ENCODE peak calls at places on chromosome 18, in eight cellular contexts. One of them, this sample, is unnamed.

GRCh38 chr18:13178976-13179375 is 39.6 kb upstream of the LDLRAD4 start:
- DNase-seq in K562: no peak
- DNase-seq in suprapubic skin: no peak
- DNase-seq in prostate gland: no peak
- DNase-seq in SK-N-SH: no peak
- DNase-seq in endothelial cell of umbilical vein: no peak
- DNase-seq in H1: no peak
- DNase-seq in GM12892: no peak
- DNase-seq in this sample: no peak

GRCh38 chr18:59546164-59546563 is 151.1 kb downstream of the CCBE1 start:
- DNase-seq in prostate gland: no peak
- DNase-seq in SK-N-SH: no peak
- DNase-seq in GM12892: no peak
- DNase-seq in K562: peak
- DNase-seq in H1: no peak
- DNase-seq in suprapubic skin: no peak
- DNase-seq in endothelial cell of umbilical vein: no peak
- DNase-seq in this sample: no peak

GRCh38 chr18:79554945-79555645 is 124.5 kb upstream of the CTDP1 start:
- DNase-seq in H1: no peak
- DNase-seq in K562: no peak
- DNase-seq in prostate gland: no peak
- DNase-seq in endothelial cell of umbilical vein: no peak
- DNase-seq in suprapubic skin: no peak
- DNase-seq in GM12892: no peak
- DNase-seq in SK-N-SH: no peak
- DNase-seq in this sample: peak

GRCh38 chr18:54529444-54529843 is 61.6 kb upstream of the DYNAP start:
- DNase-seq in prostate gland: no peak
- DNase-seq in H1: peak
- DNase-seq in endothelial cell of umbilical vein: no peak
- DNase-seq in SK-N-SH: no peak
- DNase-seq in GM12892: no peak
- DNase-seq in K562: no peak
- DNase-seq in suprapubic skin: no peak
- DNase-seq in this sample: no peak

GRCh38 chr18:70973626-70974025 is 684.8 kb downstream of the SOCS6 start:
- DNase-seq in SK-N-SH: no peak
- DNase-seq in H1: no peak
- DNase-seq in prostate gland: no peak
- DNase-seq in suprapubic skin: no peak
- DNase-seq in endothelial cell of umbilical vein: no peak
- DNase-seq in GM12892: no peak
- DNase-seq in K562: no peak
- DNase-seq in this sample: no peak

GRCh38 chr18:13103366-13103765 is 112.2 kb downstream of the CEP192 start:
- DNase-seq in SK-N-SH: no peak
- DNase-seq in suprapubic skin: no peak
- DNase-seq in GM12892: no peak
- DNase-seq in prostate gland: no peak
- DNase-seq in K562: no peak
- DNase-seq in endothelial cell of umbilical vein: no peak
- DNase-seq in H1: no peak
- DNase-seq in this sample: no peak

GRCh38 chr18:34913837-34914755 is 127.1 kb upstream of the MAPRE2 start:
- DNase-seq in suprapubic skin: no peak
- DNase-seq in SK-N-SH: no peak
- DNase-seq in K562: no peak
- DNase-seq in H1: no peak
- DNase-seq in GM12892: no peak
- DNase-seq in prostate gland: no peak
- DNase-seq in endothelial cell of umbilical vein: peak
- DNase-seq in this sample: no peak

GRCh38 chr18:74141638-74142037 is 6.0 kb downstream of the FBXO15 start:
- DNase-seq in endothelial cell of umbilical vein: no peak
- DNase-seq in H1: no peak
- DNase-seq in suprapubic skin: no peak
- DNase-seq in SK-N-SH: no peak
- DNase-seq in prostate gland: peak
- DNase-seq in K562: no peak
- DNase-seq in GM12892: no peak
- DNase-seq in this sample: no peak

GRCh38 chr18:72830109-72830508 is 37.7 kb downstream of the NETO1 start:
- DNase-seq in prostate gland: no peak
- DNase-seq in K562: no peak
- DNase-seq in H1: no peak
- DNase-seq in endothelial cell of umbilical vein: no peak
- DNase-seq in GM12892: no peak
- DNase-seq in suprapubic skin: no peak
- DNase-seq in SK-N-SH: no peak
- DNase-seq in this sample: no peak

GRCh38 chr18:61662726-61663125 is 230.1 kb downstream of the RNF152 start:
- DNase-seq in K562: no peak
- DNase-seq in prostate gland: no peak
- DNase-seq in SK-N-SH: no peak
- DNase-seq in suprapubic skin: no peak
- DNase-seq in H1: no peak
- DNase-seq in GM12892: no peak
- DNase-seq in endothelial cell of umbilical vein: no peak
- DNase-seq in this sample: no peak

GRCh38 chr18:77110400-77110799 is 22.2 kb downstream of the MBP start:
- DNase-seq in H1: no peak
- DNase-seq in SK-N-SH: no peak
- DNase-seq in suprapubic skin: no peak
- DNase-seq in K562: no peak
- DNase-seq in GM12892: no peak
- DNase-seq in prostate gland: no peak
- DNase-seq in endothelial cell of umbilical vein: no peak
- DNase-seq in this sample: no peak

GRCh38 chr18:7370375-7370774 is 139.5 kb downstream of the LRRC30 start:
- DNase-seq in SK-N-SH: peak
- DNase-seq in prostate gland: peak
- DNase-seq in K562: no peak
- DNase-seq in endothelial cell of umbilical vein: no peak
- DNase-seq in suprapubic skin: no peak
- DNase-seq in H1: no peak
- DNase-seq in GM12892: no peak
- DNase-seq in this sample: no peak

GRCh38 chr18:13455960-13456471 is 237.5 kb downstream of the LDLRAD4 start:
- DNase-seq in SK-N-SH: no peak
- DNase-seq in prostate gland: no peak
- DNase-seq in K562: no peak
- DNase-seq in suprapubic skin: peak
- DNase-seq in H1: no peak
- DNase-seq in GM12892: no peak
- DNase-seq in endothelial cell of umbilical vein: no peak
- DNase-seq in this sample: no peak

DNA sequence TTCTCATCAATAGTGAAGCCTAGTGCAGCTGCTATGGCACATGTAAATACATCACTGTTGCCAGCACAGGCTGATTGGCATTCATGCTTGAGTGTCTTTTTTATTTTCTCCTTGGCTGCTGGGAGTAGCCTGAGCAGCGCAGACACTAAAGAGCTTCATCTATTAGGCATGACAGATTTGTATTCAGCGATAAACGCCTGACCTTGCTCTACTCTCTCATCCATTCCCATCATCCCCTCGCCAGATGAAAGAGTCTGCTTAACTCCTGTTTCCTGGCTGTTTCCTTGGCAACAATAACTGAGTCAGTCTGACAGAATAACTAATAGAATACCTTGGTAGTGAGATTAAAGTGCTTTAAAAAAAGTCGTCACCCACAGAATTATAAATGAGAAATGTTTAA is 753.7 kb downstream of the DCC start:
- DNase-seq in endothelial cell of umbilical vein: no peak
- DNase-seq in H1: no peak
- DNase-seq in SK-N-SH: no peak
- DNase-seq in suprapubic skin: no peak
- DNase-seq in prostate gland: no peak
- DNase-seq in GM12892: no peak
- DNase-seq in K562: no peak
- DNase-seq in this sample: no peak
- TF ChIP-seq POLR2AphosphoS5 in endothelial cell of umbilical vein: no peak
- TF ChIP-seq POLR2AphosphoS5 in H1: no peak
- TF ChIP-seq POLR2AphosphoS5 in SK-N-SH: no peak
- TF ChIP-seq POLR2AphosphoS5 in suprapubic skin: no peak
- TF ChIP-seq POLR2AphosphoS5 in prostate gland: no peak
- TF ChIP-seq POLR2AphosphoS5 in GM12892: no peak
- TF ChIP-seq POLR2AphosphoS5 in K562: no peak
- TF ChIP-seq POLR2AphosphoS5 in this sample: no peak

GRCh38 chr18:32893915-32894314 is 121.1 kb upstream of the KLHL14 start:
- DNase-seq in H1: no peak
- DNase-seq in GM12892: no peak
- DNase-seq in suprapubic skin: no peak
- DNase-seq in endothelial cell of umbilical vein: no peak
- DNase-seq in K562: no peak
- DNase-seq in prostate gland: no peak
- DNase-seq in SK-N-SH: peak
- DNase-seq in this sample: no peak

GRCh38 chr18:32902566-32903330 is 129.9 kb upstream of the KLHL14 start:
- DNase-seq in endothelial cell of umbilical vein: no peak
- DNase-seq in GM12892: no peak
- DNase-seq in SK-N-SH: no peak
- DNase-seq in K562: no peak
- DNase-seq in prostate gland: no peak
- DNase-seq in H1: no peak
- DNase-seq in suprapubic skin: no peak
- DNase-seq in this sample: no peak

GRCh38 chr18:32899819-32900218 is 127.0 kb upstream of the KLHL14 start:
- DNase-seq in SK-N-SH: no peak
- DNase-seq in endothelial cell of umbilical vein: peak
- DNase-seq in prostate gland: no peak
- DNase-seq in GM12892: no peak
- DNase-seq in K562: no peak
- DNase-seq in H1: no peak
- DNase-seq in suprapubic skin: no peak
- DNase-seq in this sample: no peak

GRCh38 chr18:32891797-32892196 is 119.0 kb upstream of the KLHL14 start:
- DNase-seq in prostate gland: no peak
- DNase-seq in suprapubic skin: no peak
- DNase-seq in GM12892: no peak
- DNase-seq in H1: no peak
- DNase-seq in endothelial cell of umbilical vein: no peak
- DNase-seq in K562: no peak
- DNase-seq in SK-N-SH: no peak
- DNase-seq in this sample: no peak

DNA sequence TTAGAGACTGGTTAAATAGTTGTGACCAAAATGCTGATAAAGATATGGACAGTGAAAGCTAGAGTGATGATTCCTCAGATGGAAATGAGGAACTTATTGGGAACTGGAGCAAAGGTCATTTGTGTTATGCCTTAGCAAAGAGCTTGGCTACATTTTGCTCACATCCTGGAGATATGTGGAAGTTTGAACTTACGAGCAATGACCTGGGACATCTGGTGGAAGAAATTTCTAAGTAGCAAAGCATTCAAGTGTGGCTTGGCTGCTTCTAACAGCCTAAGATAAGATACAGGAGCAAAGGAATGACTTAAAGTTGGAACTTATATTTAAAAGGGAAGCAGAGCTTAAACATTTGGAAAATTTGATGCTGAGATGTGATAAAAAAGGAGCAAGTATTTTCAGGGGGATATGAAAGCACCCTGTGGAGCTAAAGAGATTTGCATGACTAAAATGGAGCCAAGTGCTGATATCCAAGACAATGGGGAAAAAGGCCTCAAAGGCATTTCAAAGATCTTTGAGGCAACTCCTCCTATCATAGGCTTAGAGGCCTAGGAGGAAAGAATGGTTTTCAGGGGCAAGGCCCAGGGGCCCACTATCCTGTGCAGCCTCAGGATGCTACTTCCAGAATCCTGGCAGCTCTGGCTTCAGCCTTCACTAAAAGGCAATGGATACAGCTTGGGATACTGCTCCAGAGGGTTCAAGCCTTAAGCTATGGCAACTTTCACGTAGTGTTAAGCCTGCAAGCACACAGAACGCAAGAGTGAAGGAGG is 124.1 kb upstream of the KLHL14 start:
- DNase-seq in prostate gland: no peak
- DNase-seq in suprapubic skin: no peak
- DNase-seq in K562: no peak
- DNase-seq in endothelial cell of umbilical vein: no peak
- DNase-seq in SK-N-SH: no peak
- DNase-seq in GM12892: no peak
- DNase-seq in H1: no peak
- DNase-seq in this sample: no peak
- TF ChIP-seq POLR2AphosphoS5 in prostate gland: no peak
- TF ChIP-seq POLR2AphosphoS5 in suprapubic skin: no peak
- TF ChIP-seq POLR2AphosphoS5 in K562: no peak
- TF ChIP-seq POLR2AphosphoS5 in endothelial cell of umbilical vein: no peak
- TF ChIP-seq POLR2AphosphoS5 in SK-N-SH: no peak
- TF ChIP-seq POLR2AphosphoS5 in GM12892: no peak
- TF ChIP-seq POLR2AphosphoS5 in H1: no peak
- TF ChIP-seq POLR2AphosphoS5 in this sample: no peak

GRCh38 chr18:22169011-22169888 is at the start of gene GATA6:
- DNase-seq in SK-N-SH: peak
- DNase-seq in GM12892: peak
- DNase-seq in prostate gland: peak
- DNase-seq in H1: peak
- DNase-seq in suprapubic skin: peak
- DNase-seq in endothelial cell of umbilical vein: peak
- DNase-seq in K562: peak
- DNase-seq in this sample: peak

GRCh38 chr18:22169889-22170420 is 566 bp downstream of the GATA6 start:
- DNase-seq in prostate gland: no peak
- DNase-seq in K562: peak
- DNase-seq in H1: no peak
- DNase-seq in GM12892: no peak
- DNase-seq in suprapubic skin: no peak
- DNase-seq in endothelial cell of umbilical vein: peak
- DNase-seq in SK-N-SH: peak
- DNase-seq in this sample: peak

GRCh38 chr18:22167091-22167470 is 2.3 kb upstream of the GATA6 start:
- DNase-seq in GM12892: no peak
- DNase-seq in endothelial cell of umbilical vein: no peak
- DNase-seq in suprapubic skin: no peak
- DNase-seq in H1: no peak
- DNase-seq in SK-N-SH: no peak
- DNase-seq in prostate gland: no peak
- DNase-seq in K562: no peak
- DNase-seq in this sample: no peak

GRCh38 chr18:22167471-22168151 is 1.8 kb upstream of the GATA6 start:
- DNase-seq in GM12892: no peak
- DNase-seq in prostate gland: no peak
- DNase-seq in K562: no peak
- DNase-seq in SK-N-SH: peak
- DNase-seq in endothelial cell of umbilical vein: peak
- DNase-seq in H1: no peak
- DNase-seq in suprapubic skin: no peak
- DNase-seq in this sample: peak

GRCh38 chr18:22168360-22168921 is 948 bp upstream of the GATA6 start:
- DNase-seq in endothelial cell of umbilical vein: peak
- DNase-seq in GM12892: no peak
- DNase-seq in K562: peak
- DNase-seq in SK-N-SH: peak
- DNase-seq in prostate gland: no peak
- DNase-seq in suprapubic skin: no peak
- DNase-seq in H1: no peak
- DNase-seq in this sample: no peak
- TF ChIP-seq POLR2AphosphoS5 in endothelial cell of umbilical vein: no peak
- TF ChIP-seq POLR2AphosphoS5 in GM12892: no peak
- TF ChIP-seq POLR2AphosphoS5 in K562: no peak
- TF ChIP-seq POLR2AphosphoS5 in SK-N-SH: no peak
- TF ChIP-seq POLR2AphosphoS5 in prostate gland: no peak
- TF ChIP-seq POLR2AphosphoS5 in suprapubic skin: no peak
- TF ChIP-seq POLR2AphosphoS5 in H1: no peak
- TF ChIP-seq POLR2AphosphoS5 in this sample: no peak

GRCh38 chr18:37289423-37289822 is 276.2 kb downstream of the CELF4 start:
- DNase-seq in suprapubic skin: no peak
- DNase-seq in GM12892: no peak
- DNase-seq in prostate gland: no peak
- DNase-seq in endothelial cell of umbilical vein: no peak
- DNase-seq in K562: no peak
- DNase-seq in H1: no peak
- DNase-seq in SK-N-SH: no peak
- DNase-seq in this sample: no peak
- TF ChIP-seq POLR2AphosphoS5 in suprapubic skin: no peak
- TF ChIP-seq POLR2AphosphoS5 in GM12892: no peak
- TF ChIP-seq POLR2AphosphoS5 in prostate gland: no peak
- TF ChIP-seq POLR2AphosphoS5 in endothelial cell of umbilical vein: no peak
- TF ChIP-seq POLR2AphosphoS5 in K562: no peak
- TF ChIP-seq POLR2AphosphoS5 in H1: no peak
- TF ChIP-seq POLR2AphosphoS5 in SK-N-SH: no peak
- TF ChIP-seq POLR2AphosphoS5 in this sample: no peak

This sample was measured in upper lobe of left lung.